ENCODE peak calls at places on chromosomes 3 and 15, in ten cellular contexts. T is GM23248; E is fibroblast of lung; B is CD4-positive, alpha-beta memory T cell; G is right cardiac atrium; Y is psoas muscle; L is A549; P is dorsolateral prefrontal cortex; C is MM.1S; A is heart left ventricle. H is an unnamed sample.

GRCh38 chr3:113746955-113747718 is at the start of gene ATP6V1A:
- DNase-seq in T (peak; percentile 44), E (no peak), B (peak; percentile 28), G (peak; percentile 66), Y (peak; percentile 82), L (peak; percentile 76), P (peak; percentile 59), C (peak; percentile 81), A (peak; percentile 72), H (peak; percentile 96)

GRCh38 chr3:112647122-112647521 is 6.2 kb upstream of the CCDC80 start:
- DNase-seq in T (peak; percentile 88), E (peak; percentile 82), B (no peak), G (no peak), Y (no peak), L (peak; percentile 61), P (no peak), C (no peak), A (no peak), H (no peak)

GRCh38 chr3:169966951-169967915 is 626 bp downstream of the SEC62 start:
- DNase-seq in T (peak; percentile 86), E (peak; percentile 66), B (no peak), G (peak; percentile 64), Y (peak; percentile 76), L (peak; percentile 33), P (no peak), C (peak; percentile 43), A (peak; percentile 68), H (peak; percentile 71)

GRCh38 chr3:45496550-45496949 is 98.0 kb upstream of the LIMD1 start:
- DNase-seq in T (no peak), E (peak; percentile 83), B (no peak), G (peak; percentile 49), Y (peak; percentile 92), L (no peak), P (no peak), C (no peak), A (no peak), H (no peak)

GRCh38 chr3:1092771-1093170 is at the start of gene CNTN6:
- DNase-seq in T (no peak), E (peak; percentile 9), B (no peak), G (no peak), Y (no peak), L (no peak), P (peak; percentile 28), C (no peak), A (no peak), H (no peak)

GRCh38 chr15:85380860-85381535 is 595 bp downstream of the AKAP13 start:
- DNase-seq in T (peak; percentile 74), E (no peak), B (peak; percentile 71), G (peak; percentile 50), Y (peak; percentile 71), L (peak; percentile 48), P (no peak), C (peak; percentile 52), A (peak; percentile 52), H (peak; percentile 39)

GRCh38 chr15:55649058-55649423 is 60.9 kb upstream of the PYGO1 start:
- DNase-seq in T (peak; percentile 86), E (peak; percentile 54), B (no peak), G (no peak), Y (no peak), L (no peak), P (no peak), C (no peak), A (no peak), H (no peak)

GRCh38 chr15:90083419-90083818 is 18.8 kb downstream of the IDH2 start:
- DNase-seq in T (no peak), E (no peak), B (no peak), G (no peak), Y (no peak), L (no peak), P (no peak), C (no peak), A (no peak), H (no peak)

GRCh38 chr15:51970132-51970817 is 1.3 kb downstream of the LEO1 start:
- DNase-seq in T (peak; percentile 10), E (no peak), B (no peak), G (no peak), Y (no peak), L (no peak), P (no peak), C (no peak), A (no peak), H (no peak)

GRCh38 chr3:123069021-123069381 is 2.2 kb downstream of the PDIA5 start:
- DNase-seq in T (no peak), E (no peak), B (no peak), G (no peak), Y (no peak), L (no peak), P (no peak), C (no peak), A (no peak), H (no peak)
- H3K27ac ChIP-seq in T (no peak overlapping the region), E (no peak overlapping the region), B (no peak overlapping the region), G (no peak overlapping the region), Y (no peak overlapping the region), L (peak overlapping the region; percentile 90), P (no peak overlapping the region), C (no peak overlapping the region), A (no peak overlapping the region), H (no peak overlapping the region)

DNA sequence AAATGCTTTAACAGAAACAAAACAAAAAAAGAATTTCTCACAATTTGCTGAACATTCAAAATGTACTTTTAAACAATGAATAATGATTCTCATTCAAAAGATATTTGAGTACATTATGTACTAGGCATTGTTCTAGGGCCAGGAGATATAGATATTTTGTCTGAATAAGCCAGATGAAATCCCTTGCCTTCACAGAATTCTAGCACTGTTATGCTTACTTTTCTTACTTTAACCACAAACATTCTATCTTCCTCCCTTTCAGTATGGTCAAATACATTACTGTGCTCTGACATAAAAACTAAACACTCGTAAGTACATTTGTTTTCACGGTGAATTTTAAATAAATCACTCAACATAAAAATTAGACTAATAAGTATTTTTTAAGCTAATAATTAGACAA is 116.7 kb downstream of the ADAM10 start:
- DNase-seq in T (no peak), E (peak; percentile 52), B (no peak), G (no peak), Y (no peak), L (no peak), P (no peak), C (no peak), A (no peak), H (no peak)
- H3K27ac ChIP-seq in T (no peak overlapping the region), E (no peak overlapping the region), B (no peak overlapping the region), G (no peak overlapping the region), Y (no peak overlapping the region), L (no peak overlapping the region), P (peak overlapping the region; percentile 71), C (no peak overlapping the region), A (no peak overlapping the region), H (peak overlapping the region; percentile 72)

GRCh38 chr3:37742121-37742520 is 119.6 kb upstream of the CTDSPL start:
- DNase-seq in T (no peak), E (no peak), B (no peak), G (no peak), Y (no peak), L (no peak), P (no peak), C (no peak), A (no peak), H (no peak)
- H3K27ac ChIP-seq in T (no peak overlapping the region), E (no peak overlapping the region), B (no peak overlapping the region), G (no peak overlapping the region), Y (no peak overlapping the region), L (no peak overlapping the region), P (no peak overlapping the region), C (no peak overlapping the region), A (peak overlapping the region; percentile 9), H (no peak overlapping the region)

GRCh38 chr3:83514130-83514914 is 1444.5 kb upstream of the CADM2 start:
- DNase-seq in T (no peak), E (no peak), B (no peak), G (no peak), Y (no peak), L (no peak), P (no peak), C (no peak), A (no peak), H (no peak)
- H3K27ac ChIP-seq in T (no peak overlapping the region), E (no peak overlapping the region), B (no peak overlapping the region), G (no peak overlapping the region), Y (no peak overlapping the region), L (no peak overlapping the region), P (no peak overlapping the region), C (no peak overlapping the region), A (no peak overlapping the region), H (no peak overlapping the region)

DNA sequence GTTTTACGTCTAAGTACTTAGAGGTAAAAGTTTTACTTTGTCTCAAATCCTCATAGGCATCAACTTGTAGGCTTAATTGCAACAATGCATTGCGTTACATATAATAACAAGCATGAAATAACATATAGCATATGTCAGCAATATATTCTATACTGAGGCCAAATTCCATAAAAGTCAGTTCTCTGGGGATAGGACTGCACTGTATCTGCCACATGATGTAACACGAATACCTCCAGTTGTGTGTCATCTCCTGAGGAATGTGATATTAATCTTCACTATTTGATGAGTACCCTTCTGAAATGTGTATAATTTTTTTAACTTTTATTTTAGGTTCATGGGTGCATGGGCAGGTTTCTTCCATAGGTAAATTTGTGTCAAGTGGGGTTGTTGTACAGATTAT is 126.4 kb downstream of the IMPG2 start:
- DNase-seq in T (peak; percentile 47), E (no peak), B (no peak), G (no peak), Y (no peak), L (no peak), P (no peak), C (no peak), A (no peak), H (no peak)
- H3K27ac ChIP-seq in T (no peak overlapping the region), E (no peak overlapping the region), B (no peak overlapping the region), G (no peak overlapping the region), Y (no peak overlapping the region), L (peak overlapping the region; percentile 72), P (no peak overlapping the region), C (no peak overlapping the region), A (no peak overlapping the region), H (no peak overlapping the region)

DNA sequence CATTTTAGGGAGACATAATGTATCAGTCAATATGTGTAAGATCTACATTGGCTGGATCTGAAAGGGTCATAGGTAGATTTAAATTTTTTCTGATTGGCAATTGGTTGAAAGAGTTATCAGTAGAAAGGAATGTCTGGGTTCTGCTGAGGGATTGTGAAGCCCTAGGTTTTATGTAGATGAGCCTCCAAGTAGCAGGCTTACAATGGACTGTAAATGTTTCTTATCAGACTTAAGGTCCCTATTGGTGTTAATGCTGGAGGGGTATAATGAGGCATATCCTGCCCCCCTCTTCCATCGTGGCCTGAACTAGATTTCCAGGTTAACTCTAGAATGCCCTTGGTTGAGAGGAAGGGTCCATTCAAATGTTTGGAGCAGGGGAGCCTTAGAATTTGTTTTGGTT is 61.8 kb upstream of the GCNT3 start:
- DNase-seq in T (no peak), E (no peak), B (no peak), G (no peak), Y (no peak), L (no peak), P (no peak), C (no peak), A (no peak), H (no peak)
- H3K27ac ChIP-seq in T (no peak overlapping the region), E (no peak overlapping the region), B (no peak overlapping the region), G (no peak overlapping the region), Y (no peak overlapping the region), L (no peak overlapping the region), P (no peak overlapping the region), C (no peak overlapping the region), A (no peak overlapping the region), H (no peak overlapping the region)

H was measured in substantia nigra.